ENCODE peak calls at places on chromosomes 3 and 15, in ten cellular contexts. One of them, this sample, is unnamed.

GRCh38 chr3:118809696-118810498 is 224.7 kb downstream of the IGSF11 start:
- DNase-seq in NCI-H2029: no peak
- DNase-seq in sciatic nerve: no peak
- DNase-seq in epithelial cell of prostate: no peak
- DNase-seq in pulmonary artery endothelial cell: no peak
- DNase-seq in colonic mucosa: no peak
- DNase-seq in posterior cingulate gyrus: no peak
- DNase-seq in cardiac fibroblast: no peak
- DNase-seq in Daoy: peak
- DNase-seq in M059J: peak
- DNase-seq in this sample: no peak

GRCh38 chr3:138241061-138241460 is 54.0 kb downstream of the ARMC8 start:
- DNase-seq in Daoy: no peak
- DNase-seq in NCI-H2029: no peak
- DNase-seq in pulmonary artery endothelial cell: no peak
- DNase-seq in colonic mucosa: no peak
- DNase-seq in M059J: peak
- DNase-seq in sciatic nerve: no peak
- DNase-seq in posterior cingulate gyrus: no peak
- DNase-seq in epithelial cell of prostate: no peak
- DNase-seq in cardiac fibroblast: peak
- DNase-seq in this sample: no peak

GRCh38 chr3:23915537-23916108 is 1.2 kb downstream of the NKIRAS1 start:
- DNase-seq in M059J: no peak
- DNase-seq in colonic mucosa: no peak
- DNase-seq in posterior cingulate gyrus: no peak
- DNase-seq in epithelial cell of prostate: no peak
- DNase-seq in sciatic nerve: no peak
- DNase-seq in pulmonary artery endothelial cell: no peak
- DNase-seq in Daoy: peak
- DNase-seq in NCI-H2029: no peak
- DNase-seq in cardiac fibroblast: peak
- DNase-seq in this sample: no peak

GRCh38 chr3:108125550-108126071 is 34.8 kb upstream of the CD47 start:
- DNase-seq in M059J: no peak
- DNase-seq in colonic mucosa: no peak
- DNase-seq in epithelial cell of prostate: no peak
- DNase-seq in NCI-H2029: peak
- DNase-seq in posterior cingulate gyrus: no peak
- DNase-seq in Daoy: no peak
- DNase-seq in sciatic nerve: no peak
- DNase-seq in pulmonary artery endothelial cell: peak
- DNase-seq in cardiac fibroblast: no peak
- DNase-seq in this sample: no peak

GRCh38 chr15:69939513-69940440 is 157.9 kb downstream of the TLE3 start:
- DNase-seq in sciatic nerve: no peak
- DNase-seq in M059J: no peak
- DNase-seq in pulmonary artery endothelial cell: no peak
- DNase-seq in cardiac fibroblast: no peak
- DNase-seq in Daoy: no peak
- DNase-seq in epithelial cell of prostate: no peak
- DNase-seq in posterior cingulate gyrus: no peak
- DNase-seq in colonic mucosa: no peak
- DNase-seq in NCI-H2029: no peak
- DNase-seq in this sample: no peak

GRCh38 chr3:26712211-26713026 is 89.8 kb downstream of the LRRC3B start:
- DNase-seq in Daoy: no peak
- DNase-seq in sciatic nerve: no peak
- DNase-seq in posterior cingulate gyrus: no peak
- DNase-seq in cardiac fibroblast: peak
- DNase-seq in epithelial cell of prostate: no peak
- DNase-seq in NCI-H2029: peak
- DNase-seq in pulmonary artery endothelial cell: no peak
- DNase-seq in colonic mucosa: no peak
- DNase-seq in M059J: peak
- DNase-seq in this sample: no peak

GRCh38 chr3:113614402-113614801 is 82.0 kb downstream of the USF3 start:
- DNase-seq in M059J: peak
- DNase-seq in colonic mucosa: no peak
- DNase-seq in pulmonary artery endothelial cell: no peak
- DNase-seq in Daoy: no peak
- DNase-seq in posterior cingulate gyrus: no peak
- DNase-seq in cardiac fibroblast: peak
- DNase-seq in epithelial cell of prostate: no peak
- DNase-seq in NCI-H2029: no peak
- DNase-seq in sciatic nerve: no peak
- DNase-seq in this sample: no peak

GRCh38 chr3:171163724-171164465 is 137.4 kb upstream of the SLC2A2 start:
- DNase-seq in epithelial cell of prostate: no peak
- DNase-seq in cardiac fibroblast: no peak
- DNase-seq in Daoy: no peak
- DNase-seq in colonic mucosa: no peak
- DNase-seq in M059J: peak
- DNase-seq in sciatic nerve: no peak
- DNase-seq in posterior cingulate gyrus: no peak
- DNase-seq in NCI-H2029: no peak
- DNase-seq in pulmonary artery endothelial cell: no peak
- DNase-seq in this sample: no peak

GRCh38 chr15:66884661-66885237 is 180.7 kb upstream of the SMAD3 start:
- DNase-seq in epithelial cell of prostate: no peak
- DNase-seq in colonic mucosa: peak
- DNase-seq in posterior cingulate gyrus: no peak
- DNase-seq in sciatic nerve: no peak
- DNase-seq in Daoy: no peak
- DNase-seq in NCI-H2029: no peak
- DNase-seq in M059J: no peak
- DNase-seq in pulmonary artery endothelial cell: no peak
- DNase-seq in cardiac fibroblast: no peak
- DNase-seq in this sample: no peak

GRCh38 chr3:16632395-16632794 is 27.2 kb upstream of the DAZL start:
- DNase-seq in posterior cingulate gyrus: no peak
- DNase-seq in cardiac fibroblast: no peak
- DNase-seq in epithelial cell of prostate: no peak
- DNase-seq in pulmonary artery endothelial cell: no peak
- DNase-seq in colonic mucosa: no peak
- DNase-seq in Daoy: no peak
- DNase-seq in M059J: no peak
- DNase-seq in NCI-H2029: no peak
- DNase-seq in sciatic nerve: no peak
- DNase-seq in this sample: no peak

GRCh38 chr15:101115887-101116680 is 135.8 kb downstream of the CHSY1 start:
- DNase-seq in cardiac fibroblast: no peak
- DNase-seq in M059J: no peak
- DNase-seq in NCI-H2029: no peak
- DNase-seq in sciatic nerve: peak
- DNase-seq in posterior cingulate gyrus: peak
- DNase-seq in pulmonary artery endothelial cell: no peak
- DNase-seq in epithelial cell of prostate: no peak
- DNase-seq in Daoy: peak
- DNase-seq in colonic mucosa: no peak
- DNase-seq in this sample: peak

GRCh38 chr3:58095471-58096145 is 87.4 kb downstream of the FLNB start:
- DNase-seq in epithelial cell of prostate: no peak
- DNase-seq in colonic mucosa: no peak
- DNase-seq in NCI-H2029: no peak
- DNase-seq in M059J: no peak
- DNase-seq in cardiac fibroblast: no peak
- DNase-seq in sciatic nerve: no peak
- DNase-seq in pulmonary artery endothelial cell: no peak
- DNase-seq in Daoy: no peak
- DNase-seq in posterior cingulate gyrus: no peak
- DNase-seq in this sample: no peak

GRCh38 chr15:90701880-90702630 is 15.1 kb upstream of the BLM start:
- DNase-seq in posterior cingulate gyrus: no peak
- DNase-seq in M059J: no peak
- DNase-seq in colonic mucosa: no peak
- DNase-seq in cardiac fibroblast: peak
- DNase-seq in Daoy: no peak
- DNase-seq in NCI-H2029: no peak
- DNase-seq in pulmonary artery endothelial cell: no peak
- DNase-seq in epithelial cell of prostate: no peak
- DNase-seq in sciatic nerve: no peak
- DNase-seq in this sample: no peak

GRCh38 chr15:88615303-88616107 is 5.6 kb upstream of the AEN start:
- DNase-seq in epithelial cell of prostate: no peak
- DNase-seq in Daoy: no peak
- DNase-seq in pulmonary artery endothelial cell: no peak
- DNase-seq in sciatic nerve: no peak
- DNase-seq in posterior cingulate gyrus: no peak
- DNase-seq in cardiac fibroblast: no peak
- DNase-seq in M059J: no peak
- DNase-seq in colonic mucosa: peak
- DNase-seq in NCI-H2029: no peak
- DNase-seq in this sample: no peak

GRCh38 chr3:37558580-37558979 is 303.1 kb upstream of the CTDSPL start:
- DNase-seq in sciatic nerve: no peak
- DNase-seq in colonic mucosa: no peak
- DNase-seq in Daoy: no peak
- DNase-seq in pulmonary artery endothelial cell: no peak
- DNase-seq in M059J: no peak
- DNase-seq in cardiac fibroblast: no peak
- DNase-seq in posterior cingulate gyrus: no peak
- DNase-seq in NCI-H2029: no peak
- DNase-seq in epithelial cell of prostate: no peak
- DNase-seq in this sample: no peak

GRCh38 chr15:80777137-80777536 is 2.0 kb upstream of the CEMIP start:
- DNase-seq in posterior cingulate gyrus: no peak
- DNase-seq in NCI-H2029: no peak
- DNase-seq in sciatic nerve: no peak
- DNase-seq in Daoy: peak
- DNase-seq in cardiac fibroblast: peak
- DNase-seq in pulmonary artery endothelial cell: peak
- DNase-seq in colonic mucosa: peak
- DNase-seq in M059J: peak
- DNase-seq in epithelial cell of prostate: peak
- DNase-seq in this sample: no peak

GRCh38 chr3:63809607-63810006 is 9.5 kb upstream of the C3orf49 start:
- DNase-seq in epithelial cell of prostate: peak
- DNase-seq in pulmonary artery endothelial cell: no peak
- DNase-seq in Daoy: peak
- DNase-seq in M059J: peak
- DNase-seq in sciatic nerve: no peak
- DNase-seq in posterior cingulate gyrus: no peak
- DNase-seq in NCI-H2029: no peak
- DNase-seq in cardiac fibroblast: no peak
- DNase-seq in colonic mucosa: no peak
- DNase-seq in this sample: peak

GRCh38 chr15:68384451-68385239 is 47.3 kb downstream of the ITGA11 start:
- DNase-seq in NCI-H2029: no peak
- DNase-seq in cardiac fibroblast: peak
- DNase-seq in pulmonary artery endothelial cell: peak
- DNase-seq in sciatic nerve: peak
- DNase-seq in posterior cingulate gyrus: no peak
- DNase-seq in epithelial cell of prostate: no peak
- DNase-seq in Daoy: peak
- DNase-seq in colonic mucosa: peak
- DNase-seq in M059J: peak
- DNase-seq in this sample: peak

GRCh38 chr3:82157952-82158351 is 396.5 kb upstream of the GBE1 start:
- DNase-seq in NCI-H2029: no peak
- DNase-seq in epithelial cell of prostate: peak
- DNase-seq in colonic mucosa: no peak
- DNase-seq in pulmonary artery endothelial cell: peak
- DNase-seq in Daoy: peak
- DNase-seq in cardiac fibroblast: peak
- DNase-seq in posterior cingulate gyrus: no peak
- DNase-seq in M059J: peak
- DNase-seq in sciatic nerve: no peak
- DNase-seq in this sample: peak

GRCh38 chr15:90074023-90074422 is 28.2 kb downstream of the IDH2 start:
- DNase-seq in NCI-H2029: no peak
- DNase-seq in sciatic nerve: no peak
- DNase-seq in pulmonary artery endothelial cell: no peak
- DNase-seq in posterior cingulate gyrus: no peak
- DNase-seq in M059J: no peak
- DNase-seq in Daoy: no peak
- DNase-seq in cardiac fibroblast: no peak
- DNase-seq in colonic mucosa: no peak
- DNase-seq in epithelial cell of prostate: no peak
- DNase-seq in this sample: no peak

GRCh38 chr3:41522620-41523019 is 323.3 kb downstream of the CTNNB1 start:
- DNase-seq in M059J: no peak
- DNase-seq in posterior cingulate gyrus: no peak
- DNase-seq in NCI-H2029: no peak
- DNase-seq in Daoy: no peak
- DNase-seq in sciatic nerve: no peak
- DNase-seq in epithelial cell of prostate: no peak
- DNase-seq in cardiac fibroblast: no peak
- DNase-seq in colonic mucosa: no peak
- DNase-seq in pulmonary artery endothelial cell: no peak
- DNase-seq in this sample: no peak

GRCh38 chr15:26854435-26854834 is 12.4 kb upstream of the GABRA5 start:
- DNase-seq in epithelial cell of prostate: no peak
- DNase-seq in cardiac fibroblast: no peak
- DNase-seq in colonic mucosa: no peak
- DNase-seq in M059J: no peak
- DNase-seq in pulmonary artery endothelial cell: no peak
- DNase-seq in Daoy: no peak
- DNase-seq in NCI-H2029: no peak
- DNase-seq in posterior cingulate gyrus: no peak
- DNase-seq in sciatic nerve: no peak
- DNase-seq in this sample: no peak

GRCh38 chr15:71185706-71186105 is 70.4 kb downstream of the THSD4 start:
- DNase-seq in epithelial cell of prostate: no peak
- DNase-seq in posterior cingulate gyrus: no peak
- DNase-seq in Daoy: no peak
- DNase-seq in sciatic nerve: no peak
- DNase-seq in pulmonary artery endothelial cell: no peak
- DNase-seq in NCI-H2029: no peak
- DNase-seq in M059J: no peak
- DNase-seq in colonic mucosa: no peak
- DNase-seq in cardiac fibroblast: no peak
- DNase-seq in this sample: no peak

GRCh38 chr15:77060560-77060959 is 10.3 kb downstream of the TSPAN3 start:
- DNase-seq in posterior cingulate gyrus: no peak
- DNase-seq in NCI-H2029: no peak
- DNase-seq in sciatic nerve: no peak
- DNase-seq in pulmonary artery endothelial cell: no peak
- DNase-seq in epithelial cell of prostate: no peak
- DNase-seq in cardiac fibroblast: peak
- DNase-seq in colonic mucosa: no peak
- DNase-seq in Daoy: no peak
- DNase-seq in M059J: no peak
- DNase-seq in this sample: peak

GRCh38 chr3:146250449-146251382 is at the start of gene PLSCR4:
- DNase-seq in pulmonary artery endothelial cell: peak
- DNase-seq in colonic mucosa: peak
- DNase-seq in cardiac fibroblast: peak
- DNase-seq in epithelial cell of prostate: no peak
- DNase-seq in sciatic nerve: peak
- DNase-seq in M059J: peak
- DNase-seq in NCI-H2029: no peak
- DNase-seq in Daoy: peak
- DNase-seq in posterior cingulate gyrus: no peak
- DNase-seq in this sample: peak

GRCh38 chr3:124916837-124917409 is 17.6 kb downstream of the MUC13 start:
- DNase-seq in Daoy: no peak
- DNase-seq in pulmonary artery endothelial cell: no peak
- DNase-seq in sciatic nerve: no peak
- DNase-seq in M059J: no peak
- DNase-seq in cardiac fibroblast: no peak
- DNase-seq in colonic mucosa: no peak
- DNase-seq in NCI-H2029: no peak
- DNase-seq in epithelial cell of prostate: no peak
- DNase-seq in posterior cingulate gyrus: no peak
- DNase-seq in this sample: no peak

GRCh38 chr3:42013652-42014442 is 51.9 kb upstream of the ULK4 start:
- DNase-seq in epithelial cell of prostate: no peak
- DNase-seq in sciatic nerve: peak
- DNase-seq in cardiac fibroblast: no peak
- DNase-seq in posterior cingulate gyrus: no peak
- DNase-seq in Daoy: no peak
- DNase-seq in pulmonary artery endothelial cell: no peak
- DNase-seq in M059J: no peak
- DNase-seq in colonic mucosa: peak
- DNase-seq in NCI-H2029: peak
- DNase-seq in this sample: no peak

GRCh38 chr3:155282416-155283091 is 10.9 kb downstream of the STRIT1 start:
- DNase-seq in cardiac fibroblast: peak
- DNase-seq in M059J: peak
- DNase-seq in posterior cingulate gyrus: no peak
- DNase-seq in sciatic nerve: no peak
- DNase-seq in colonic mucosa: no peak
- DNase-seq in Daoy: no peak
- DNase-seq in NCI-H2029: no peak
- DNase-seq in pulmonary artery endothelial cell: no peak
- DNase-seq in epithelial cell of prostate: no peak
- DNase-seq in this sample: no peak

This sample was measured in MG63.